ENCODE peak calls at places on chromosomes 5 and 9, in seven cellular contexts. O is HepG2, U is SK-N-SH, J is GM12878, F is H1, P is K562, Z is HCT116. H is an unnamed sample.

GRCh38 chr5:92904021-92904420 is 677.0 kb downstream of the NR2F1-AS1 start:
- DNase-seq in U (no peak), J (no peak), O (no peak), F (no peak), P (no peak), Z (no peak), H (no peak)

GRCh38 chr5:36734422-36734821 is 128.0 kb downstream of the SLC1A3 start:
- DNase-seq in O (peak; percentile 12), J (no peak), Z (no peak), P (no peak), U (peak; percentile 24), F (no peak), H (peak; percentile 74)

GRCh38 chr5:96331681-96332361 is 101.2 kb downstream of the PCSK1 start:
- DNase-seq in F (no peak), U (no peak), O (peak; percentile 34), Z (no peak), J (no peak), P (no peak), H (no peak)

GRCh38 chr9:124344291-124345050 is 70.8 kb downstream of the PSMB7 start:
- DNase-seq in Z (no peak), F (no peak), P (no peak), J (no peak), O (no peak), U (no peak), H (no peak)

GRCh38 chr5:646396-647201 is 34.5 kb downstream of the CEP72 start:
- DNase-seq in U (no peak), Z (no peak), J (no peak), P (no peak), F (no peak), O (no peak), H (no peak)

GRCh38 chr5:116763987-116764866 is 189.6 kb upstream of the SEMA6A start:
- DNase-seq in O (no peak), Z (no peak), J (peak; percentile 98), P (no peak), F (no peak), U (no peak), H (no peak)

GRCh38 chr5:82386576-82386975 is 108.4 kb upstream of the RPS23 start:
- DNase-seq in P (no peak), U (no peak), J (no peak), Z (no peak), O (no peak), F (no peak), H (no peak)

GRCh38 chr5:146565764-146566163 is 49.8 kb upstream of the GPR151 start:
- DNase-seq in F (peak; percentile 74), O (peak; percentile 65), P (peak; percentile 72), J (no peak), Z (peak; percentile 63), U (peak; percentile 75), H (peak; percentile 47)

GRCh38 chr5:68465934-68466551 is 250.5 kb downstream of the PIK3R1 start:
- DNase-seq in J (no peak), U (no peak), P (peak; percentile 13), Z (no peak), O (no peak), F (no peak), H (no peak)

GRCh38 chr5:172573986-172574844 is 66.8 kb upstream of the NEURL1B start:
- DNase-seq in Z (no peak), F (no peak), J (no peak), U (no peak), P (no peak), O (no peak), H (no peak)
- TF ChIP-seq JUND in Z (no peak), F (no peak), J (no peak), U (no peak), P (no peak), O (no peak), H (no peak)

DNA sequence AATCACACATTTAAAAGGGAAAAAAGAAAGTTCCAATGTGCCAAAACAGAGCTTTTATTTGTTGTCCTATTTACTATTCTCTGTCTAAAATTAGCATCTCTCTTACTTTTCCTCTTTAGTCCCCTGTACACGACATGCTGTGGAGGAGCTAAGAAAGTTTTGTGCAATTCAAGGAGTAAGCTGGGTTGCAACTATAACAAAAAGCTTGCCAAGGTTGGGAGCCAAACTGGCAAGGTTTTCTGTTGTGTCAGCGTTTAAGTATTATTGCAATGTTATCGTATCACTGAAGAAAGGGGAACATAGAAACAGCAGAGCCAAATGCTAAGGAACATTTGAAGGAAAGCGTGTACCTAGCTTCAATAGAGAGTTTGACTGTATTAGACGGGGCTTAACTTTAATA is 680.8 kb downstream of the CETN3 start:
- DNase-seq in U (no peak), F (no peak), P (no peak), O (no peak), Z (no peak), J (no peak), H (no peak)
- TF ChIP-seq JUND in U (no peak), F (no peak), P (no peak), O (no peak), Z (no peak), J (no peak), H (no peak)

DNA sequence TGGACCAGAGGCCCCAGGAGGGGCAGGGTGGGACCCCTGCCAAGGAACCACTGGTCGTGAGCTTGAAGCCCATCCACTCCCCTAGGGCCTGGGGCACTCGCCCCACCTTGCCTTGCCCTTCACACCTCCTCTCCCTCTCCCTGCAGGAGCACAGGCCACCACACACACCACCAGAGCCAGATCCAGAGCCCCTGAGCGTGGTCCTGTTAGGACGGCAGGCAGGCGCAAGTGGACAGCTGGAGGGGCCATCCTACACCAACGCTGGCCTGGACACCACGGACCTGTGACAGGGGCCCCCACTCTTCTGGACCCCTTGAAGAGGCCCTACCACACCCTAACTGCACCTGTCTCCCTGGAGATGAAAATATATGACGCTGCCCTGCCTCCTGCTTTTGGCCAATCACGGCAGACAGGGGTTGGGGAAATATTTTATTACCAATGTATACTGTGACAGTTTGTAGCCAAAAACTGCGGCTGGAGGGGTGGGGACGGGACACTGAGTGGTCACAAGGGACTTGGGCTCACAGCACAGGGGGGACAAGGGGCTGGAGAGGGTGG is 14.5 kb downstream of the GPRIN1 start:
- DNase-seq in Z (no peak), J (no peak), F (no peak), U (no peak), P (no peak), O (no peak), H (no peak)
- TF ChIP-seq JUND in Z (no peak), J (no peak), F (no peak), U (no peak), P (no peak), O (no peak), H (no peak)

DNA sequence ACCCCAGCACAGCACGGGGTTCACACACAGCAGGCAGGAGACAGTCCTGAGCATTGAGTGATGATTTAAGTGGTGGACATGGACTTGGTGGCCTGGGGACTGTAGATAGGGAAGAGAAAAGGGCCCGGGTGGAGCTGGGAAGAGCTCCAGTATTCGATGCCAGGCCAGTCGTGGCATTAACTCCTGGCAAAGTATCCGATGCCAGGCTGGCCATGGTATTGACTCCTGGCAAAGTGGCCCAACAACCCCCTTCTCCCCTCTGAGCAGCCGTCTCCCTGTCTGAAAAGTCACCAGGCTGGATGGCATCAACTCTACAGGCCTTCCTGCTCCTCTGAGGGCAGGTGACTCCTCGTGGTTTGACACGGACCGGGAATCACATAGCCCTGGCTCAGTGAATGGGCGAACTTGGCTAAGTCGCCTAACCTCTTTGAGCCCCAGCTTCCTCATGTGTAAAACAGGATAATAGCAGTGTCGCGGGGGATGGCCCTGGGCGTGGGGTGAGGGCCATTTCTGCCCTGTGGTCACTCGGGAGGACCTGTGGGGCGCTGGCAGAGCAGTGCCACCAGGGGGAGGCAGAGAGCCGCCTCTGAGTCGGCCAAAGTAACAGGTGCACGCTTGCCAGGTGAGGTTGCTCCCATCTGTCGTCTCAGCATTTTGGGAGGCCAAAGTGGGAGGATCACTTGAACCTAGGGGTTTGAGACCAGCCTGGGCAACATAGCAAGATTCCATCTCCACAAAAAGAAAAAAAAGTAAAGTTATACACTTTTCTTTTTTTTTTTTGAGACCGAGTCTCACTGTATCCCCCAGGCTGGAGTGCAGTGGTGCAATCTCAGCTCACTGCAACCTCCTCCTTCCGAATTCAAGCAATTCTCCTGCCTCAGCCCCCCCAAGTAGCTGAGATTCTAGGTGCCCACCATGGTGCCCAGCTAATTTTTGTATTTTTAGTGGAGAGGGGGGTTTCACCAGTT is 5.7 kb upstream of the SEC16A start:
- DNase-seq in F (peak; percentile 94), P (peak; percentile 67), U (peak; percentile 81), Z (no peak), J (no peak), O (no peak), H (peak; percentile 81)
- TF ChIP-seq JUND in F (no peak), P (no peak), U (no peak), Z (no peak), J (no peak), O (no peak), H (no peak)

GRCh38 chr9:79220666-79221065 is 351.1 kb upstream of the TLE4 start:
- DNase-seq in P (no peak), F (no peak), U (no peak), O (no peak), Z (no peak), J (no peak), H (no peak)

GRCh38 chr9:79222483-79222882 is 349.3 kb upstream of the TLE4 start:
- DNase-seq in P (no peak), O (no peak), J (no peak), U (no peak), F (no peak), Z (no peak), H (no peak)

GRCh38 chr9:79221084-79221483 is 350.7 kb upstream of the TLE4 start:
- DNase-seq in Z (no peak), P (no peak), J (no peak), U (no peak), O (no peak), F (no peak), H (no peak)

GRCh38 chr9:79220246-79220645 is 351.5 kb upstream of the TLE4 start:
- DNase-seq in O (no peak), P (no peak), J (no peak), U (no peak), F (no peak), Z (no peak), H (no peak)

GRCh38 chr9:79224672-79225433 is 346.9 kb upstream of the TLE4 start:
- DNase-seq in P (no peak), O (no peak), Z (no peak), F (no peak), U (no peak), J (no peak), H (no peak)
- TF ChIP-seq JUND in P (no peak), O (no peak), Z (no peak), F (no peak), U (peak; percentile 76), J (no peak), H (no peak)

GRCh38 chr5:140217299-140218026 is 42.5 kb downstream of the CYSTM1 start:
- DNase-seq in U (no peak), J (no peak), F (no peak), Z (no peak), O (no peak), P (peak; percentile 70), H (no peak)
- TF ChIP-seq JUND in U (no peak), J (no peak), F (no peak), Z (no peak), O (no peak), P (peak; percentile 87), H (no peak)

GRCh38 chr5:113606298-113607134 is 93.0 kb downstream of the YTHDC2 start:
- DNase-seq in F (peak; percentile 73), P (peak; percentile 55), J (peak; percentile 7), O (peak; percentile 61), U (peak; percentile 66), Z (peak; percentile 38), H (peak; percentile 69)
- TF ChIP-seq JUND in F (no peak), P (no peak), J (no peak), O (no peak), U (no peak), Z (no peak), H (no peak)

GRCh38 chr5:159451197-159452052 is 121.1 kb upstream of the IL12B start:
- DNase-seq in O (no peak), Z (peak; percentile 46), J (no peak), F (no peak), U (no peak), P (no peak), H (no peak)
- TF ChIP-seq JUND in O (no peak), Z (peak; percentile 51), J (no peak), F (no peak), U (peak; percentile 95), P (no peak), H (no peak)